ENCODE peak calls at places on chromosome 1, in seven cellular contexts. N is activated CD4-positive, alpha-beta T cell treated with anti-CD3 and anti-CD28 coated beads for 36 hours; S is CD4-positive, alpha-beta memory T cell; V is GM23338; C is C1 segment of cervical spinal cord; P is RWPE1; M is GM13976. Y is an unnamed sample.

GRCh38 chr1:110890474-110891196 is 17.7 kb downstream of the CD53 start:
- DNase-seq in N (no peak), S (no peak), V (no peak), C (no peak), P (no peak), M (no peak), Y (no peak)

GRCh38 chr1:6683434-6683833 is 18.2 kb downstream of the DNAJC11 start:
- DNase-seq in N (peak), S (no peak), V (no peak), C (no peak), P (no peak), M (no peak), Y (no peak)

GRCh38 chr1:51679435-51679834 is 62.5 kb downstream of the OSBPL9 start:
- DNase-seq in N (no peak), S (no peak), V (no peak), C (no peak), P (peak), M (no peak), Y (no peak)

GRCh38 chr1:6249732-6250689 is 6.0 kb downstream of the HES3 start:
- DNase-seq in N (no peak), S (no peak), V (peak), C (no peak), P (no peak), M (no peak), Y (no peak)

GRCh38 chr1:173477286-173478098 is at the start of gene PRDX6:
- DNase-seq in N (no peak), S (peak), V (peak), C (peak), P (peak), M (no peak), Y (peak)

GRCh38 chr1:174225499-174226204 is 66.3 kb downstream of the RABGAP1L start:
- DNase-seq in N (no peak), S (no peak), V (no peak), C (no peak), P (no peak), M (no peak), Y (no peak)

GRCh38 chr1:36512842-36513241 is 30.1 kb upstream of the CSF3R start:
- DNase-seq in N (no peak), S (no peak), V (no peak), C (no peak), P (peak), M (no peak), Y (no peak)

GRCh38 chr1:51372561-51372960 is 42.2 kb upstream of the TTC39A start:
- DNase-seq in N (no peak), S (no peak), V (no peak), C (no peak), P (no peak), M (no peak), Y (no peak)

GRCh38 chr1:31396633-31397351 is 16.2 kb upstream of the SERINC2 start:
- DNase-seq in N (peak), S (no peak), V (peak), C (no peak), P (peak), M (no peak), Y (no peak)

GRCh38 chr1:185719021-185719420 is 15.2 kb upstream of the HMCN1 start:
- DNase-seq in N (no peak), S (no peak), V (peak), C (no peak), P (peak), M (no peak), Y (no peak)